ENCODE peak calls at places on chromosomes 13 and 19, in ten cellular contexts. I, Y, L, X, O, N, H, R, K and Z are unnamed samples.
A peak's percentile ranks its signal among the peaks of the same experiment; 100 is the strongest.

GRCh38 chr19:35124098-35125060 is 8.8 kb downstream of the FXYD3 start:
- DNase-seq in I (peak; percentile 81), Y (peak; percentile 95), L (peak; percentile 85), X (peak; percentile 97), O (peak; percentile 54), N (peak; percentile 86), H (peak; percentile 68), R (peak; percentile 83), K (peak; percentile 77), Z (peak; percentile 95)

GRCh38 chr13:114067381-114067885 is 65.0 kb downstream of the RASA3 start:
- DNase-seq in I (peak; percentile 45), Y (no peak), L (no peak), X (peak; percentile 45), O (peak; percentile 62), N (no peak), H (no peak), R (no peak), K (no peak), Z (peak; percentile 30)

GRCh38 chr19:18710986-18711751 is 27.7 kb downstream of the CRTC1 start:
- DNase-seq in I (no peak), Y (no peak), L (no peak), X (no peak), O (no peak), N (peak; percentile 42), H (no peak), R (no peak), K (no peak), Z (no peak)

GRCh38 chr19:5048091-5048726 is 79.3 kb downstream of the KDM4B start:
- DNase-seq in I (peak; percentile 54), Y (peak; percentile 90), L (peak; percentile 41), X (peak; percentile 50), O (peak; percentile 59), N (peak; percentile 68), H (no peak), R (peak; percentile 66), K (peak; percentile 25), Z (peak; percentile 78)

GRCh38 chr19:19539738-19540703 is 2.0 kb downstream of the CILP2 start:
- DNase-seq in I (peak; percentile 77), Y (peak; percentile 92), L (peak; percentile 73), X (no peak), O (no peak), N (peak; percentile 77), H (peak; percentile 47), R (peak; percentile 45), K (peak; percentile 57), Z (no peak)

GRCh38 chr13:101544979-101545378 is 92.5 kb downstream of the ITGBL1 start:
- DNase-seq in I (no peak), Y (no peak), L (no peak), X (no peak), O (no peak), N (no peak), H (no peak), R (no peak), K (no peak), Z (no peak)

GRCh38 chr19:41552558-41552957 is 23.4 kb upstream of the CEACAM21 start:
- DNase-seq in I (no peak), Y (no peak), L (no peak), X (no peak), O (no peak), N (no peak), H (no peak), R (no peak), K (no peak), Z (no peak)

GRCh38 chr13:31891472-31891871 is 140.1 kb upstream of the FRY start:
- DNase-seq in I (no peak), Y (no peak), L (no peak), X (no peak), O (no peak), N (no peak), H (no peak), R (no peak), K (no peak), Z (no peak)

GRCh38 chr19:5484398-5485285 is 29.4 kb downstream of the ZNRF4 start:
- DNase-seq in I (no peak), Y (no peak), L (no peak), X (no peak), O (no peak), N (peak; percentile 22), H (no peak), R (no peak), K (no peak), Z (no peak)

GRCh38 chr19:33437351-33438015 is 64.0 kb downstream of the CEBPG start:
- DNase-seq in I (no peak), Y (peak; percentile 23), L (no peak), X (no peak), O (no peak), N (no peak), H (no peak), R (no peak), K (no peak), Z (no peak)

GRCh38 chr13:45196622-45197021 is 4.2 kb downstream of the KCTD4 start:
- DNase-seq in I (no peak), Y (no peak), L (no peak), X (no peak), O (no peak), N (peak; percentile 66), H (no peak), R (no peak), K (no peak), Z (no peak)

GRCh38 chr13:44350775-44351504 is 22.7 kb upstream of the SERP2 start:
- DNase-seq in I (no peak), Y (no peak), L (no peak), X (no peak), O (no peak), N (no peak), H (no peak), R (no peak), K (no peak), Z (no peak)

GRCh38 chr13:41613984-41614581 is 156.7 kb downstream of the RGCC start:
- DNase-seq in I (no peak), Y (no peak), L (no peak), X (peak; percentile 37), O (no peak), N (peak; percentile 88), H (no peak), R (no peak), K (no peak), Z (peak; percentile 2)

GRCh38 chr19:2992958-2993357 is 15.6 kb downstream of the TLE6 start:
- DNase-seq in I (no peak), Y (no peak), L (no peak), X (no peak), O (no peak), N (no peak), H (no peak), R (no peak), K (no peak), Z (no peak)

GRCh38 chr19:29525901-29526729 is at the start of gene VSTM2B:
- DNase-seq in I (no peak), Y (peak; percentile 33), L (no peak), X (no peak), O (no peak), N (no peak), H (no peak), R (no peak), K (no peak), Z (no peak)

GRCh38 chr19:4803736-4804695 is 12.5 kb downstream of the FEM1A start:
- DNase-seq in I (peak; percentile 56), Y (peak; percentile 84), L (peak; percentile 48), X (no peak), O (peak; percentile 64), N (peak; percentile 26), H (peak; percentile 35), R (peak; percentile 55), K (peak; percentile 53), Z (peak; percentile 18)

GRCh38 chr13:60584976-60585375 is 188.0 kb downstream of the TDRD3 start:
- DNase-seq in I (no peak), Y (no peak), L (no peak), X (peak; percentile 26), O (no peak), N (peak; percentile 54), H (no peak), R (no peak), K (no peak), Z (peak; percentile 64)

GRCh38 chr13:110245421-110245899 is 61.5 kb downstream of the COL4A1 start:
- DNase-seq in I (no peak), Y (no peak), L (no peak), X (no peak), O (no peak), N (no peak), H (no peak), R (no peak), K (no peak), Z (no peak)

GRCh38 chr19:32976223-32976805 is 4.3 kb downstream of the FAAP24 start:
- DNase-seq in I (peak; percentile 49), Y (peak; percentile 82), L (peak; percentile 52), X (peak; percentile 61), O (peak; percentile 84), N (peak; percentile 62), H (peak; percentile 35), R (peak; percentile 24), K (peak; percentile 52), Z (peak; percentile 72)

GRCh38 chr19:33266971-33267484 is 35.3 kb downstream of the CEBPA start:
- DNase-seq in I (no peak), Y (peak; percentile 74), L (no peak), X (no peak), O (no peak), N (no peak), H (no peak), R (no peak), K (no peak), Z (no peak)

GRCh38 chr13:48909088-48909389 is 66.7 kb upstream of the FNDC3A start:
- DNase-seq in I (no peak), Y (no peak), L (no peak), X (no peak), O (no peak), N (no peak), H (no peak), R (no peak), K (no peak), Z (no peak)

GRCh38 chr19:13396256-13397080 is 109.8 kb downstream of the CACNA1A start:
- DNase-seq in I (no peak), Y (no peak), L (no peak), X (peak; percentile 46), O (no peak), N (peak; percentile 67), H (no peak), R (no peak), K (no peak), Z (peak; percentile 39)

GRCh38 chr13:46022476-46022875 is 30.1 kb downstream of the ZC3H13 start:
- DNase-seq in I (no peak), Y (no peak), L (no peak), X (no peak), O (no peak), N (no peak), H (no peak), R (no peak), K (no peak), Z (no peak)

GRCh38 chr13:27141746-27142145 is 29.9 kb downstream of the USP12 start:
- DNase-seq in I (no peak), Y (no peak), L (no peak), X (no peak), O (no peak), N (no peak), H (no peak), R (no peak), K (no peak), Z (no peak)